ENCODE peak calls at places on chromosomes 1 and 21, in five cellular contexts. W is MCF 10A, Z is heart right ventricle, U is transverse colon, N is A549. R is an unnamed sample.

GRCh38 chr1:205365945-205366463 is 9.3 kb upstream of the KLHDC8A start:
- DNase-seq in Z (no peak), U (peak), W (peak), N (no peak), R (no peak)

GRCh38 chr1:55243655-55244054 is 28.5 kb upstream of the USP24 start:
- DNase-seq in N (no peak), W (no peak), Z (no peak), U (no peak), R (no peak)

GRCh38 chr1:78145105-78145580 is 99.4 kb downstream of the GIPC2 start:
- DNase-seq in U (peak), W (peak), Z (peak), N (peak), R (peak)

GRCh38 chr21:25501448-25501847 is 105.8 kb downstream of the MRPL39 start:
- DNase-seq in W (no peak), U (no peak), N (no peak), Z (no peak), R (no peak)

GRCh38 chr1:168499094-168500049 is 44.4 kb downstream of the XCL2 start:
- DNase-seq in U (no peak), Z (no peak), N (no peak), W (peak), R (no peak)

GRCh38 chr1:108881369-108881768 is 4.6 kb downstream of the GPSM2 start:
- DNase-seq in U (no peak), W (peak), N (no peak), Z (no peak), R (no peak)

GRCh38 chr1:149845416-149845815 is 54.0 kb upstream of the BOLA1 start:
- DNase-seq in N (no peak), U (no peak), Z (no peak), W (peak), R (no peak)

GRCh38 chr1:230196077-230196476 is 129.0 kb downstream of the GALNT2 start:
- DNase-seq in Z (no peak), W (no peak), U (no peak), N (no peak), R (no peak)

GRCh38 chr1:207962716-207963428 is 51.9 kb upstream of the CD34 start:
- DNase-seq in W (no peak), Z (peak), U (peak), N (no peak), R (peak)

GRCh38 chr1:50426108-50426700 is 3.0 kb upstream of the DMRTA2 start:
- DNase-seq in U (no peak), Z (no peak), W (no peak), N (no peak), R (no peak)

GRCh38 chr1:216071227-216071626 is 352.0 kb downstream of the USH2A start:
- DNase-seq in Z (no peak), U (no peak), N (no peak), W (no peak), R (no peak)

GRCh38 chr21:27425574-27425973 is 458.7 kb upstream of the ADAMTS5 start:
- DNase-seq in U (no peak), Z (no peak), N (no peak), W (peak), R (no peak)

GRCh38 chr21:32114434-32115063 is 164.3 kb downstream of the MIS18A start:
- DNase-seq in W (no peak), Z (no peak), U (no peak), N (no peak), R (no peak)

GRCh38 chr1:171279678-171280077 is 31.4 kb downstream of the FMO1 start:
- DNase-seq in U (no peak), N (no peak), Z (no peak), W (no peak), R (no peak)

GRCh38 chr1:9559673-9560072 is 20.4 kb downstream of the SLC25A33 start:
- DNase-seq in Z (no peak), U (no peak), N (no peak), W (no peak), R (no peak)

GRCh38 chr1:114756949-114757454 is 782 bp downstream of the CSDE1 start:
- DNase-seq in Z (peak), U (peak), N (peak), W (peak), R (peak)

GRCh38 chr1:232627171-232627570 is 2.8 kb downstream of the SIPA1L2 start:
- DNase-seq in Z (no peak), N (no peak), U (no peak), W (no peak), R (no peak)

GRCh38 chr1:232629250-232630046 is 485 bp downstream of the SIPA1L2 start:
- DNase-seq in Z (peak), W (peak), N (peak), U (peak), R (peak)

GRCh38 chr1:232628335-232629214 is 1.4 kb downstream of the SIPA1L2 start:
- DNase-seq in N (peak), Z (no peak), U (no peak), W (peak), R (no peak)

GRCh38 chr1:232626452-232626851 is 3.5 kb downstream of the SIPA1L2 start:
- DNase-seq in U (no peak), Z (no peak), W (no peak), N (no peak), R (no peak)

DNA sequence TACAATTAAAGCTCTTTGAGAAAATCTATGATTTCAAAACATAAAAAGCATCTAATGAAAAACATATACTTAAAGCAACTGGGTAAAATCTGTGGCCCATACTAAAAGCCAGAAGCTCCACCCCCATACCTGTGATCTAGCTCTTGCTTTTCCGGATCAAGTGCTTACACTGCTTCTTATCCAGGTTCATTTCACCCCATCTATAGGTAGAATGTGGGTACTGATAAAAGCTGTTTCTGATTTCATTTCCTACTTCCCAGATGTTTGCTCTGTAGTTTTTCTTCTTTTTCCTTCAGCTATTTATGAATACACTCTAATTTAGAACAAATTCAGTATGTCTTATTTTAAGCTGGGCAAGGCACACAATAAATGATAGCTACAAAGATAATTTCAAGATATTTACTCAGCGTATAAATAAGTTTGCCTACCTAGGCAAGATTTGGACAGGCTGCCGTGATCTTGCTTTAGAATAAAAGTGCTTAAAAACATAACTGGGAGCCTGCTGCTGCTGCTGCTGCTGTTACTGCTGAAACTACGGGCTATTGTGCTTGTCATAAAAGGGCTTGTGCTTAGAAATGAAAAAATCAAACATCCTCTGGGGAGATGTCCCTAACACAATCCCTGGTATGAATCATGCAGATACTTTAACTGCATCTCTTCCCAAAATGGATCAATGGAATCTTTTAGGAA is 2.1 kb downstream of the SIPA1L2 start:
- DNase-seq in U (no peak), W (peak), Z (no peak), N (peak), R (peak)
- TF ChIP-seq CTCF in U (peak), W (peak), Z (peak), N (peak), R (no peak)

DNA sequence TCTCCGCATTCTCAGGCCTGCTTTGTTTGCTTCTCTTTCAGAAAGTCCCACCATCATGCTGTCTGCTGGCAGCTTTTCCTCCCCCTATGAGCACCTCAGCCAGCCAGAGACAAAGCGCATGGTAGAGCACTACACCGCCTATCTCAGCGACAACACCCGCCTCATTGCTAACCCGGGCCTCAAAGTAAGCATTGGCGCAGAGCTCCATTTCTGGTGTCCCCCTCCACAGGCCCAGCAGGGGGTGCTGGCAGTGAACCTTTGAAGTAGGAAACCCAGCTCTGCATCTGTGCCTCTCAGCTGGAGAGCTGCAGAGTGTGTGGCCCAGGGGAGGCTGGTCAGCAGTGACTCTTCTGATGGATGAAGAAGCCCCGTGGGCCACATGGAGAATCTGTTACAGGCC is 81.2 kb upstream of the RAVER2 start:
- DNase-seq in Z (no peak), U (no peak), N (peak), W (peak), R (peak)
- TF ChIP-seq CTCF in Z (peak), U (no peak), N (no peak), W (peak), R (peak)

DNA sequence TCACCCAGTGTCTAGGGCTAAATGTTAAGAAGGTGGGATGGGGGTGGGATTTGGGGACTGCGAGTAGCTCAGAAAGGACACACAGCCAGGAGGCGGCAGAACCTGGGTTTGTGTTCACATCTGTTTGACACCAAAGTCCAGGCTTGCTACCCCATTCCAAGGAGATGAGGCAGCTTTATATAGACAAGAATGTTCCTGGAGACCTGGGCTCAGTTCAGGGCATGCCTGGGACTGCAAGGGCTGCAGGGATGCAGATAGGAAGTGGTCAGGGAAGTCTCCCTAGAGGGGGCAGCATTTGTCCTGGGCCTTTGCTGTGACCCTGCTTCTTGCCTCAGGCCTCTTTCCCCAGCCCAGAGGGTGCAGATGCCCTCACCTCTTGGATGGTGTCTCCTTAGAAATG is 16.3 kb downstream of the PADI3 start:
- DNase-seq in Z (no peak), W (no peak), U (no peak), N (peak), R (no peak)
- TF ChIP-seq CTCF in Z (no peak), W (no peak), U (no peak), N (no peak), R (no peak)

DNA sequence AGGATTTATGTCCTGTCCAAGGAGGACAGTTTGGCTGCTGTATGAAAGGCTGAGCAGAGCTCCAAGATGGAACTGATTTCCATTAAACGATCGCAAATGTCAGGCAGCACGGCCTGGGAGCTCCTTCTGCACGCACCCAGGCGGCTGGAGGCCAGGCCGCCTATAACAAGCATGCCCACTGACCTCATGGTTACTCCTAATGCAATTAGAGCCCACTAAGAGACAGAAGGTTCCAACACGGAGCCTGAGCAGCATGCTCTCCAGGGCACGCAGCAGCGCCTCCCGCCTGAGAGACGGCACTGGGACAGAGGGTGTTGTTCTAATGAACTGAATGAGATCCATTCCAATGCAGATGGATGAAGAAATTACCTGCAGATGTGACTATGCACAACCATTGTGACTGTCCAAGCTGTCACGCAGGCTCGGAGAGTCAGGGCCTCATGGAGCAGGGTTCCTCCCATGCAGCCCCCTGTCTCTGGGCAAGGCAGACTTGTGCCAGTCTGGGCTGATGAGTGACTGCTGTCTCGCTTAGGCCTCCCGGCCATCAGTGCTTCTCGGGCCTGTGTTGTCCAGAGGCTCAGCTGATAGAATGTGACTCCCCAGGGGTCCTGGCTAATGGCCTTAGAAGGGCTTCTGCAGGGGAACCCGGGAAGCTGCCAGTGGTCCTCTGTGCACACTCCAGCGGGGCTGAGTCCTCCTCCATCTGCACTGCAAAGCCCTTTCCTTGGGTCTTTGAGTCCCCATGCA is 25.1 kb upstream of the CDCA8 start:
- DNase-seq in U (no peak), N (no peak), W (no peak), Z (no peak), R (no peak)
- TF ChIP-seq CTCF in U (no peak), N (no peak), W (no peak), Z (no peak), R (no peak)

GRCh38 chr1:161071886-161072371 is 2.2 kb upstream of the ARHGAP30 start:
- DNase-seq in U (peak), Z (peak), W (peak), N (peak), R (peak)
- TF ChIP-seq CTCF in U (peak), Z (peak), W (peak), N (peak), R (peak)

DNA sequence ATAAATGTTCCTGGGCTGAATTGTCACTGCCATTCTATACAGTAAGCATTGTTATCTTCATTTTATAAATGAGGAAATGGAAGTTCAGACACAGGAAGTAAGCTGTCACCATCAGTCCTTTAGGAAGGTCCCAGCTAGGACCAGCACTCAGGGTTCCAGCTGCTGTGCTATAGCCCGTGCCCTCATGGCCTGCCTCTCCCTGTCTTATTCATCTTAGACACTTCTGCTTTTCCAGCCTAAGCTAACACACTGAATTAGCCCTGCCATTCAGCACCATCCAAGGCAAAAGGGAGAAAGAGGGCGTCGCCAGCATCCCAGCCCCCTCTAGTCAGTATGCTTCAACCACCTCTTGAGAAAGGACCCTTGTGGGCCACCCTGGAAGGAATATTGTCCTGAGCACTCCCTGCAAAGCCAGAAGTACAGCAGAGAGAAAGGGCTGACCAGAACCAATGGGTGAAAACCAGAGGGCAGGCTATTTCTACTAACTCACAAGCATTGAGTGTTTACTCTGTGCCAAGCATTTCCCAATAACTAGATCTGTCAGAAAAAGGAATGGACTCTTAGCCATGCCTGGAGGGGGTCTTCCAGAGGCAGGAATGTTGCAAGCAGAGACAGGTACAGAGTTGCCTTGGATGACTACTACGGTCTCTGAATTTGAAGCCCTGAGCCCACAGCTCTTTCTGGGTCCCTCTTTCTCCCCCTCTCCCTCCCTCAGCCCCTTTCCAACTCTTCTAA is 77.9 kb upstream of the NFIA start:
- DNase-seq in U (no peak), Z (no peak), N (no peak), W (peak), R (no peak)
- TF ChIP-seq CTCF in U (no peak), Z (no peak), N (no peak), W (no peak), R (no peak)

GRCh38 chr1:241611063-241611462 is 29.1 kb downstream of the CHML start:
- DNase-seq in Z (no peak), N (peak), U (no peak), W (peak), R (peak)
- TF ChIP-seq CTCF in Z (peak), N (peak), U (peak), W (peak), R (peak)

DNA sequence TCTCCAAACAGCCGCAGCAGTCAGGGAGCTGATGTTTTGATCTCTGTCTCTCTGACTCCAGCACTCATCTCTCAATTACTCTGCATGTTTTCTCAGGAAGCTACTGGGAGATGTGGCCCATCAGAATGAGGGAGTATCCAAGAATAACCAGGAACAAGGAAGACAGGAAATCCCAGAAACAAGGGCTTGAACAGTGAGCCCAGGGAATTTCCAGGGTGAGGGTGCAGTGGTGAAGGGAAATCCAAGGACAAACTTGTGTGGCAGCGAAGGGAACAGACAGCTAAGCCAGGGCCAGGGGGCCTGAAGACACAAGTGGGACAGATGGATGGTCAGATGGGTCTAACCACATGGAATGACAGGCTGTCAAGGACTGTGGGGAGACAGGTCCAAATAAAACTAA is 121.8 kb upstream of the ERRFI1 start:
- DNase-seq in N (no peak), Z (no peak), U (no peak), W (no peak), R (no peak)
- TF ChIP-seq CTCF in N (no peak), Z (no peak), U (no peak), W (no peak), R (no peak)

DNA sequence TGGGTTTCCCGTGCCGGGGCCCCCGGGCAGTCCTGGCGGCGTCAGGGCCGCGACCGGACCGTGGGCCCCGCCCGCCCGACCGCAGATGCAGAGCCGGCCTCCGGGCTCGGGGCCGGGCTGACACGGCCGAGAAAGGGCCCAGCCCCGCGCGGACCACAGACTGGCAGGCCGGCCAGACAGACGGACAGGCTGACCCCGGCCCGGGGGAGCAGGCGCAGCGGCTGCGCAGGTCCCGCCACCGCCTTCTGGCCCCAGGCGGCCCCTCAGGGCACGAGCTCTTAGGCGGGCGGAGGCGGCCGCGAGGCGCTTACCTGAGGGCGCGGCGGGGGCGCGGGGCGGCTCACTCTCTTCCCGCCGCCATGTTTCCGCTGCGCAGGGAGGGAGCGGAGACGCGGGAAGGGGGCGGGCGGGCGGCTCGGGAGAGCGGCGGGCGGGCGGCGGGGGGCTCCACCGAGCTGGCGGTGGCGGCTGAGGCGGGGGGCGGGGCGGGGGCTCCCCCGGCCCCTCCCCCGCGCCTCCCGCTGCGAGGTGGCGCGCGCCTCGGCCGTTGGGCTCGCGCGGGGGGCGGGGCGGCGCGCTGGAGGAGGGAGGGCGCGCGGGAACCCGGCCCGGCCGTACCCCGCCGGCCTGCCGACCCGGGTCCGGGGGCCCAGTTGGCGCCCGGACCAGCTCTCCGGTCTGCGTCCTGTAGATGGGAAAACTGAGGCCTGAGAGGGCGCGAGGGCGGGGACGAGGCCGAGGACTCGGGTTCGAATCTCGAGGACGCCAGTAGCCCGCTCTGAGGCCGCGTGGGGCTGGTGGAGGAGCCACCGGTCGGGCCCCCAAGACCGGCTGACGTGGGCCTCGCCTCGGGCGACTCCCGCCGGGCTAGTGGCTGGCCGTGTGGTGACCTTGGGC is at the start of gene SCMH1:
- DNase-seq in U (peak), N (peak), W (peak), Z (peak), R (peak)
- TF ChIP-seq CTCF in U (no peak), N (no peak), W (no peak), Z (no peak), R (no peak)

DNA sequence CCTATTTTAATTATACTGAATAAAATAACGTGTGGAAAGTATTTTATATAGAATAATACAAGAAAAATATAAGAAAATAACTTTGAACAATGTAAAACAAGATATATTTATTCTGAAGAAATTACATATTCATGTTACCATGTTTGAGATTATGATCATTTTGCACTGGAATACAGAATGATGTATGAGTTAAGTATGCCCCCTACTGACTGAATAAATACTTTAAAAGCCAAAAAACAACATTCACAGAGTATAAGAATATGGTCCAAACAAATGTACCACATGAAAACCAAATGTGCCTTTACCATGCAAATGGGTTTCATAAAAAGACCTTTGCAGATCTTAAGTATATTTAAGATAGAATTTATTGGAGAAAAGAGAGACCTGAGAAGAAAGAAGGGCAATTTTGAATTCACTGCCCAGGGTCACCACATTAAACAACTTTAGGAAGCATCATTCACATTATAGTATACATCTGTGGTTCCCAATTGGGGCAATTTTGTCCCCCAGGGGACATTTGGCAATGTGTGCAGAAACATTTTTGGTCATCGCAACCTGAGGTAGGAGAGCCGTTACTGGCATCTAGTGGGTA is 136.6 kb upstream of the GFI1 start:
- DNase-seq in U (no peak), W (peak), N (peak), Z (no peak), R (no peak)
- TF ChIP-seq CTCF in U (peak), W (peak), N (peak), Z (peak), R (no peak)

R was measured in Calu3.